ENCODE peak calls at places on chromosomes 11 and 22, in six cellular contexts. One of them, this sample, is unnamed.
A peak's percentile ranks its signal among the peaks of the same experiment; 100 is the strongest.

GRCh38 chr22:39383841-39384625 is 15.5 kb upstream of the TAB1 start:
- DNase-seq in retinal pigment epithelial cell: no peak
- DNase-seq in mucosa of descending colon: no peak
- DNase-seq in pancreas: no peak
- DNase-seq in fibroblast of the aortic adventitia: peak; percentile 36
- DNase-seq in right lobe of liver: no peak
- DNase-seq in this sample: no peak

GRCh38 chr22:24926849-24927579 is 19.5 kb downstream of the LHFPL7 start:
- DNase-seq in retinal pigment epithelial cell: no peak
- DNase-seq in right lobe of liver: no peak
- DNase-seq in mucosa of descending colon: no peak
- DNase-seq in fibroblast of the aortic adventitia: peak; percentile 36
- DNase-seq in pancreas: no peak
- DNase-seq in this sample: no peak

GRCh38 chr11:65927904-65928397 is 8.7 kb downstream of the DRAP1 start:
- DNase-seq in mucosa of descending colon: peak; percentile 72
- DNase-seq in retinal pigment epithelial cell: no peak
- DNase-seq in fibroblast of the aortic adventitia: no peak
- DNase-seq in right lobe of liver: peak; percentile 36
- DNase-seq in pancreas: no peak
- DNase-seq in this sample: no peak

GRCh38 chr11:111081021-111081511 is 164.5 kb upstream of the POU2AF2 start:
- DNase-seq in retinal pigment epithelial cell: no peak
- DNase-seq in right lobe of liver: no peak
- DNase-seq in pancreas: no peak
- DNase-seq in mucosa of descending colon: no peak
- DNase-seq in fibroblast of the aortic adventitia: no peak
- DNase-seq in this sample: no peak

GRCh38 chr11:96964661-96965060 is 574.8 kb downstream of the JRKL start:
- DNase-seq in right lobe of liver: no peak
- DNase-seq in fibroblast of the aortic adventitia: no peak
- DNase-seq in pancreas: no peak
- DNase-seq in retinal pigment epithelial cell: no peak
- DNase-seq in mucosa of descending colon: no peak
- DNase-seq in this sample: no peak

GRCh38 chr11:118870396-118871343 is 13.0 kb upstream of the CXCR5 start:
- DNase-seq in pancreas: peak; percentile 62
- DNase-seq in retinal pigment epithelial cell: no peak
- DNase-seq in fibroblast of the aortic adventitia: peak; percentile 42
- DNase-seq in right lobe of liver: peak; percentile 37
- DNase-seq in mucosa of descending colon: no peak
- DNase-seq in this sample: no peak

GRCh38 chr22:29702931-29703594 is 16.7 kb upstream of the CABP7 start:
- DNase-seq in retinal pigment epithelial cell: no peak
- DNase-seq in pancreas: no peak
- DNase-seq in fibroblast of the aortic adventitia: no peak
- DNase-seq in right lobe of liver: no peak
- DNase-seq in mucosa of descending colon: no peak
- DNase-seq in this sample: no peak

GRCh38 chr22:29456211-29456671 is 17.9 kb downstream of the RFPL1 start:
- DNase-seq in fibroblast of the aortic adventitia: no peak
- DNase-seq in mucosa of descending colon: no peak
- DNase-seq in pancreas: no peak
- DNase-seq in retinal pigment epithelial cell: no peak
- DNase-seq in right lobe of liver: no peak
- DNase-seq in this sample: peak; percentile 36

GRCh38 chr11:123740787-123741158 is 687 bp downstream of the ZNF202 start:
- DNase-seq in mucosa of descending colon: no peak
- DNase-seq in pancreas: no peak
- DNase-seq in retinal pigment epithelial cell: no peak
- DNase-seq in fibroblast of the aortic adventitia: peak; percentile 1
- DNase-seq in right lobe of liver: no peak
- DNase-seq in this sample: no peak

GRCh38 chr11:76935030-76935429 is 74.3 kb downstream of the ACER3 start:
- DNase-seq in fibroblast of the aortic adventitia: peak; percentile 13
- DNase-seq in mucosa of descending colon: no peak
- DNase-seq in retinal pigment epithelial cell: no peak
- DNase-seq in pancreas: no peak
- DNase-seq in right lobe of liver: no peak
- DNase-seq in this sample: no peak

GRCh38 chr11:93936416-93936815 is 84.7 kb upstream of the HEPHL1 start:
- DNase-seq in retinal pigment epithelial cell: no peak
- DNase-seq in fibroblast of the aortic adventitia: no peak
- DNase-seq in pancreas: no peak
- DNase-seq in right lobe of liver: no peak
- DNase-seq in mucosa of descending colon: no peak
- DNase-seq in this sample: no peak

GRCh38 chr11:61542661-61543060 is 34.1 kb downstream of the LRRC10B start:
- DNase-seq in fibroblast of the aortic adventitia: no peak
- DNase-seq in right lobe of liver: no peak
- DNase-seq in retinal pigment epithelial cell: no peak
- DNase-seq in pancreas: no peak
- DNase-seq in mucosa of descending colon: no peak
- DNase-seq in this sample: no peak

GRCh38 chr11:121936781-121937447 is 179.1 kb downstream of the BLID start:
- DNase-seq in right lobe of liver: no peak
- DNase-seq in fibroblast of the aortic adventitia: peak; percentile 65
- DNase-seq in retinal pigment epithelial cell: no peak
- DNase-seq in pancreas: no peak
- DNase-seq in mucosa of descending colon: no peak
- DNase-seq in this sample: peak; percentile 66

GRCh38 chr11:119875841-119876600 is 147.0 kb upstream of the NECTIN1 start:
- DNase-seq in fibroblast of the aortic adventitia: peak; percentile 2
- DNase-seq in mucosa of descending colon: no peak
- DNase-seq in retinal pigment epithelial cell: no peak
- DNase-seq in pancreas: peak; percentile 30
- DNase-seq in right lobe of liver: no peak
- DNase-seq in this sample: no peak

GRCh38 chr11:70298243-70298915 is 27.9 kb downstream of the PPFIA1 start:
- DNase-seq in right lobe of liver: no peak
- DNase-seq in retinal pigment epithelial cell: no peak
- DNase-seq in mucosa of descending colon: no peak
- DNase-seq in fibroblast of the aortic adventitia: peak; percentile 52
- DNase-seq in pancreas: no peak
- DNase-seq in this sample: no peak

GRCh38 chr11:43639920-43640319 is 40.6 kb upstream of the HSD17B12 start:
- DNase-seq in mucosa of descending colon: no peak
- DNase-seq in retinal pigment epithelial cell: no peak
- DNase-seq in fibroblast of the aortic adventitia: no peak
- DNase-seq in pancreas: no peak
- DNase-seq in right lobe of liver: no peak
- DNase-seq in this sample: no peak

GRCh38 chr22:25013634-25014033 is 61.1 kb downstream of the KIAA1671 start:
- DNase-seq in fibroblast of the aortic adventitia: no peak
- DNase-seq in retinal pigment epithelial cell: no peak
- DNase-seq in mucosa of descending colon: peak; percentile 85
- DNase-seq in pancreas: no peak
- DNase-seq in right lobe of liver: no peak
- DNase-seq in this sample: no peak

GRCh38 chr11:128497057-128497957 is 90.1 kb downstream of the ETS1 start:
- DNase-seq in pancreas: no peak
- DNase-seq in retinal pigment epithelial cell: peak; percentile 95
- DNase-seq in mucosa of descending colon: no peak
- DNase-seq in right lobe of liver: no peak
- DNase-seq in fibroblast of the aortic adventitia: peak; percentile 99
- DNase-seq in this sample: peak; percentile 90

GRCh38 chr11:22349446-22349845 is 11.3 kb downstream of the SLC17A6 start:
- DNase-seq in right lobe of liver: no peak
- DNase-seq in pancreas: no peak
- DNase-seq in retinal pigment epithelial cell: no peak
- DNase-seq in mucosa of descending colon: no peak
- DNase-seq in fibroblast of the aortic adventitia: no peak
- DNase-seq in this sample: no peak

GRCh38 chr11:22466809-22467208 is 128.6 kb downstream of the SLC17A6 start:
- DNase-seq in right lobe of liver: no peak
- DNase-seq in mucosa of descending colon: no peak
- DNase-seq in pancreas: no peak
- DNase-seq in fibroblast of the aortic adventitia: peak; percentile 36
- DNase-seq in retinal pigment epithelial cell: peak; percentile 99
- DNase-seq in this sample: peak; percentile 29

GRCh38 chr22:39994566-39995345 is at the start of gene FAM83F:
- DNase-seq in fibroblast of the aortic adventitia: no peak
- DNase-seq in pancreas: peak; percentile 90
- DNase-seq in right lobe of liver: peak; percentile 29
- DNase-seq in mucosa of descending colon: peak; percentile 78
- DNase-seq in retinal pigment epithelial cell: no peak
- DNase-seq in this sample: no peak

GRCh38 chr11:13594045-13594444 is 74.4 kb upstream of the FAR1 start:
- DNase-seq in retinal pigment epithelial cell: no peak
- DNase-seq in fibroblast of the aortic adventitia: no peak
- DNase-seq in pancreas: no peak
- DNase-seq in mucosa of descending colon: peak; percentile 18
- DNase-seq in right lobe of liver: no peak
- DNase-seq in this sample: no peak

GRCh38 chr11:94933225-94934130 is 39.9 kb downstream of the CWC15 start:
- DNase-seq in mucosa of descending colon: no peak
- DNase-seq in pancreas: no peak
- DNase-seq in right lobe of liver: no peak
- DNase-seq in retinal pigment epithelial cell: peak; percentile 25
- DNase-seq in fibroblast of the aortic adventitia: peak; percentile 94
- DNase-seq in this sample: peak; percentile 93

GRCh38 chr22:44146088-44146861 is 34.5 kb upstream of the PARVG start:
- DNase-seq in mucosa of descending colon: no peak
- DNase-seq in retinal pigment epithelial cell: no peak
- DNase-seq in right lobe of liver: no peak
- DNase-seq in fibroblast of the aortic adventitia: no peak
- DNase-seq in pancreas: no peak
- DNase-seq in this sample: no peak
- H3K4me3 ChIP-seq in mucosa of descending colon: no peak overlapping the region
- H3K4me3 ChIP-seq in retinal pigment epithelial cell: no peak overlapping the region
- H3K4me3 ChIP-seq in right lobe of liver: no peak overlapping the region
- H3K4me3 ChIP-seq in fibroblast of the aortic adventitia: no peak overlapping the region
- H3K4me3 ChIP-seq in pancreas: no peak overlapping the region
- H3K4me3 ChIP-seq in this sample: no peak overlapping the region

DNA sequence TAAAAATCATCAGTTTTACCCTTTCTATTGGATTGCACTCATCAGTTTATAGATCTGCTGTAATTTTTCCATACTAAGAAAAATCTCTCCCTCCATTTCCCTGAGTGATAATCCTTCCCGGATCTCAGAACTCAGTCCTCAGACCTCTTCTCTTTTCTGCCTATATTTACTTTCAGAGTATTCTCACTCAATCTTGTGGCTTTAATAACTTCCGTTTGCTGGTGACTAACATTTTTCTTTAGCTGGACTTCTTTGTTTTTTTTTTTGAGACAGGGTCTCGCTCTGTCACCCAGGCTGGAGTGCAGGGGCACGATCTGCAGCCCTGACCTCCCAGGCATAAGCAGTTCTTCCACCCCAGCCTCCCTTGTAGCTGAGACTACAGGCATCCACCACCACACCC is 10.4 kb downstream of the ATXN10 start:
- DNase-seq in pancreas: no peak
- DNase-seq in retinal pigment epithelial cell: no peak
- DNase-seq in right lobe of liver: no peak
- DNase-seq in fibroblast of the aortic adventitia: no peak
- DNase-seq in mucosa of descending colon: no peak
- DNase-seq in this sample: no peak
- TF ChIP-seq CTCF in pancreas: no peak
- TF ChIP-seq CTCF in retinal pigment epithelial cell: no peak
- TF ChIP-seq CTCF in right lobe of liver: no peak
- TF ChIP-seq CTCF in fibroblast of the aortic adventitia: no peak
- TF ChIP-seq CTCF in mucosa of descending colon: no peak
- TF ChIP-seq CTCF in this sample: no peak

GRCh38 chr22:18109410-18110193 is 1.0 kb upstream of the TUBA8 start:
- DNase-seq in pancreas: no peak
- DNase-seq in mucosa of descending colon: no peak
- DNase-seq in fibroblast of the aortic adventitia: no peak
- DNase-seq in retinal pigment epithelial cell: no peak
- DNase-seq in right lobe of liver: no peak
- DNase-seq in this sample: no peak

GRCh38 chr22:18111759-18112330 is 1.2 kb downstream of the TUBA8 start:
- DNase-seq in mucosa of descending colon: no peak
- DNase-seq in pancreas: no peak
- DNase-seq in right lobe of liver: no peak
- DNase-seq in retinal pigment epithelial cell: no peak
- DNase-seq in fibroblast of the aortic adventitia: no peak
- DNase-seq in this sample: no peak

GRCh38 chr22:18112440-18112839 is 1.8 kb downstream of the TUBA8 start:
- DNase-seq in pancreas: no peak
- DNase-seq in right lobe of liver: no peak
- DNase-seq in retinal pigment epithelial cell: no peak
- DNase-seq in mucosa of descending colon: no peak
- DNase-seq in fibroblast of the aortic adventitia: no peak
- DNase-seq in this sample: no peak

GRCh38 chr22:18110194-18110943 is at the start of gene TUBA8:
- DNase-seq in mucosa of descending colon: peak; percentile 24
- DNase-seq in pancreas: peak; percentile 81
- DNase-seq in fibroblast of the aortic adventitia: peak; percentile 13
- DNase-seq in right lobe of liver: peak; percentile 66
- DNase-seq in retinal pigment epithelial cell: no peak
- DNase-seq in this sample: no peak

GRCh38 chr22:18110944-18111758 is 542 bp downstream of the TUBA8 start:
- DNase-seq in retinal pigment epithelial cell: no peak
- DNase-seq in mucosa of descending colon: no peak
- DNase-seq in right lobe of liver: no peak
- DNase-seq in pancreas: no peak
- DNase-seq in fibroblast of the aortic adventitia: no peak
- DNase-seq in this sample: no peak
- H3K4me3 ChIP-seq in retinal pigment epithelial cell: peak overlapping the region; percentile 51
- H3K4me3 ChIP-seq in mucosa of descending colon: no peak overlapping the region
- H3K4me3 ChIP-seq in right lobe of liver: peak overlapping the region; percentile 47
- H3K4me3 ChIP-seq in pancreas: peak overlapping the region; percentile 38
- H3K4me3 ChIP-seq in fibroblast of the aortic adventitia: peak overlapping the region; percentile 50
- H3K4me3 ChIP-seq in this sample: peak overlapping the region; percentile 43

GRCh38 chr22:22201925-22202343 is 42.7 kb upstream of the VPREB1 start:
- DNase-seq in retinal pigment epithelial cell: no peak
- DNase-seq in right lobe of liver: no peak
- DNase-seq in pancreas: no peak
- DNase-seq in fibroblast of the aortic adventitia: no peak
- DNase-seq in mucosa of descending colon: no peak
- DNase-seq in this sample: no peak
- TF ChIP-seq CTCF in retinal pigment epithelial cell: no peak
- TF ChIP-seq CTCF in right lobe of liver: no peak
- TF ChIP-seq CTCF in pancreas: no peak
- TF ChIP-seq CTCF in fibroblast of the aortic adventitia: no peak
- TF ChIP-seq CTCF in mucosa of descending colon: no peak
- TF ChIP-seq CTCF in this sample: no peak

DNA sequence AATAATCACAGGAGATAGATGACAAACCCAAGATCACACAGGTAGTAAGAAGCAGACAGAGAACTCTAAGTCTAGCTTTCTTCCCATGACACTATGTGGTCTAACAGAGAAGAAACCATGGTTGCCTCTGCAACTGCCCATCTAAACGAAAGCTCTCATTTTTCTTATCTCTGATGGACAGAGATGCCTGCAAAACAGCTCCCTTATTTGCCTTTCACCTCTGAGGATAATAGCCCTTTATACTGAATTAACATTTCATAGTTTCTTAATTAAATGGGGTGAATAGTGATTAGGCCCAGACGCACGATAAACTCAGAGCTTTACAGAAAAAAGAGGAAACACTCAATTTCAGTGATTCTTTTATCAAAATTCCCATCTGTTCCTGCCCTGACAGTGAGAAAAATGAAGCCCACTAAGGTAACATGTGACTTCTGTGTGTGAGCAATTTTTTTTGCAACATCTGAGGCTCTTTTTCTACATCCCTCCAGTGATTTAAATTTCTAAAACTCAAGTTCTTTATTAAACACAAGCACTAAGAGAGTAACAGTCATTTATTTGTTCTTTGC is 24.6 kb downstream of the OR2AG2 start:
- DNase-seq in mucosa of descending colon: no peak
- DNase-seq in fibroblast of the aortic adventitia: no peak
- DNase-seq in pancreas: no peak
- DNase-seq in retinal pigment epithelial cell: no peak
- DNase-seq in right lobe of liver: no peak
- DNase-seq in this sample: no peak
- H3K4me3 ChIP-seq in mucosa of descending colon: no peak overlapping the region
- H3K4me3 ChIP-seq in fibroblast of the aortic adventitia: no peak overlapping the region
- H3K4me3 ChIP-seq in pancreas: no peak overlapping the region
- H3K4me3 ChIP-seq in retinal pigment epithelial cell: no peak overlapping the region
- H3K4me3 ChIP-seq in right lobe of liver: no peak overlapping the region
- H3K4me3 ChIP-seq in this sample: no peak overlapping the region